ENCODE peak calls at places on chromosomes 6 and 20, in six cellular contexts. V is mucosa of descending colon, R is HCT116, D is A549, B is upper lobe of left lung, H is aorta. Q is an unnamed sample.

GRCh38 chr20:44209691-44210421 is 715 bp downstream of the OSER1 start:
- ATAC-seq in V (peak), R (no peak), D (peak), B (peak), H (peak), Q (no peak)

GRCh38 chr6:42771741-42772100 is 10.1 kb upstream of the BICRAL start:
- ATAC-seq in V (no peak), R (no peak), D (no peak), B (no peak), H (no peak), Q (no peak)

GRCh38 chr6:152462716-152463115 is 174.4 kb downstream of the SYNE1 start:
- ATAC-seq in V (no peak), R (no peak), D (no peak), B (no peak), H (no peak), Q (no peak)

GRCh38 chr6:87794922-87795885 is 93.2 kb upstream of the AKIRIN2 start:
- ATAC-seq in V (peak), R (no peak), D (peak), B (peak), H (no peak), Q (no peak)

GRCh38 chr6:26294276-26294675 is 70.7 kb upstream of the BTN3A2 start:
- ATAC-seq in V (no peak), R (no peak), D (no peak), B (no peak), H (no peak), Q (no peak)

GRCh38 chr6:151699719-151700118 is 107.8 kb upstream of the ESR1 start:
- ATAC-seq in V (no peak), R (no peak), D (no peak), B (peak), H (peak), Q (peak)

GRCh38 chr20:1377341-1377871 is 15.4 kb downstream of the FKBP1A start:
- ATAC-seq in V (no peak), R (no peak), D (no peak), B (no peak), H (no peak), Q (no peak)

GRCh38 chr6:75124085-75124484 is 81.8 kb downstream of the COL12A1 start:
- ATAC-seq in V (no peak), R (no peak), D (no peak), B (no peak), H (no peak), Q (no peak)

GRCh38 chr6:128438311-128438916 is 82.0 kb downstream of the PTPRK start:
- ATAC-seq in V (no peak), R (no peak), D (no peak), B (no peak), H (no peak), Q (no peak)

GRCh38 chr6:84511929-84512328 is 252.5 kb downstream of the TBX18 start:
- ATAC-seq in V (no peak), R (no peak), D (no peak), B (no peak), H (no peak), Q (no peak)

GRCh38 chr20:34262488-34263288 is 21.5 kb downstream of the ASIP start:
- ATAC-seq in V (peak), R (peak), D (no peak), B (peak), H (peak), Q (peak)

GRCh38 chr6:133609404-133610270 is 279.3 kb upstream of the TCF21 start:
- ATAC-seq in V (peak), R (peak), D (peak), B (no peak), H (no peak), Q (peak)

GRCh38 chr6:125899726-125900182 is 56.8 kb upstream of the HINT3 start:
- ATAC-seq in V (peak), R (no peak), D (peak), B (peak), H (no peak), Q (no peak)

GRCh38 chr20:37042986-37043972 is 52.5 kb downstream of the RBL1 start:
- ATAC-seq in V (peak), R (no peak), D (no peak), B (no peak), H (no peak), Q (no peak)

GRCh38 chr6:7243188-7243942 is 69.6 kb downstream of the SSR1 start:
- ATAC-seq in V (peak), R (peak), D (peak), B (peak), H (peak), Q (peak)

GRCh38 chr6:136031982-136032381 is 180.5 kb downstream of the PDE7B start:
- ATAC-seq in V (no peak), R (peak), D (peak), B (no peak), H (no peak), Q (no peak)

GRCh38 chr20:19265646-19266374 is 53.4 kb downstream of the SLC24A3 start:
- ATAC-seq in V (peak), R (no peak), D (no peak), B (no peak), H (no peak), Q (no peak)

GRCh38 chr6:164534070-164534766 is 775.2 kb downstream of the C6orf118 start:
- ATAC-seq in V (no peak), R (no peak), D (no peak), B (no peak), H (no peak), Q (no peak)

GRCh38 chr6:32854376-32855178 is 585 bp downstream of the PSMB9 start:
- ATAC-seq in V (peak), R (no peak), D (no peak), B (peak), H (peak), Q (peak)

GRCh38 chr6:153074761-153075160 is 56.3 kb downstream of the RGS17 start:
- ATAC-seq in V (no peak), R (no peak), D (no peak), B (no peak), H (no peak), Q (no peak)

GRCh38 chr20:22423190-22423832 is 161.1 kb downstream of the FOXA2 start:
- ATAC-seq in V (no peak), R (no peak), D (no peak), B (no peak), H (no peak), Q (no peak)

GRCh38 chr20:34213213-34213612 is 28.0 kb upstream of the ASIP start:
- ATAC-seq in V (no peak), R (no peak), D (no peak), B (no peak), H (no peak), Q (no peak)

GRCh38 chr20:6767536-6768227 is at the start of gene BMP2:
- ATAC-seq in V (peak), R (no peak), D (peak), B (peak), H (peak), Q (peak)

GRCh38 chr6:79526897-79527296 is 10.3 kb downstream of the LCA5 start:
- ATAC-seq in V (no peak), R (no peak), D (no peak), B (no peak), H (no peak), Q (no peak)

GRCh38 chr6:1363729-1364572 is 25.4 kb upstream of the FOXF2 start:
- ATAC-seq in V (peak), R (peak), D (no peak), B (peak), H (peak), Q (peak)

GRCh38 chr6:93017213-93017612 is 402.1 kb downstream of the EPHA7 start:
- ATAC-seq in V (no peak), R (no peak), D (no peak), B (no peak), H (no peak), Q (no peak)

GRCh38 chr6:93013054-93013453 is 406.3 kb downstream of the EPHA7 start:
- ATAC-seq in V (no peak), R (no peak), D (no peak), B (no peak), H (no peak), Q (no peak)

GRCh38 chr6:93021235-93021909 is 398.0 kb downstream of the EPHA7 start:
- ATAC-seq in V (no peak), R (no peak), D (no peak), B (no peak), H (no peak), Q (no peak)

DNA sequence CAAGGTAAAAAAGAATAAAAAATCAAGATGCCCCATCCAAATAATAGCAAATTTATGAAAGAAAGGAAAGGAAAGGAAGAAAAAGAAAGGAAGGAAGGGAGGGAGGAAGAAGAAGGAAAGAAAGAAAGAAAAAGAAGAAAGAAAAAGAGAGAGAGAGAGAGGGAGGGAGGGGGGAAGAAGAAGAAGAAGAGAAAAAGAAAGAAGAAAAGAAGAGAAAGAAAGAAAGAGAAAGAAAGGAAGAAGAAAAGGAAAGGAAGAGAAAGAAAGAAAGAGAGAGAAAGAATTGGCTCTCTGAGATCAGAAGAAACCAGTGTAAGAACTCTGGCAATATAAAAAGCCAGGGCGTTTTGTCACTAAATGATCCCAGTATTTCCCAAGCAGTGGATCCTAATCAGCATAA is 401.7 kb downstream of the EPHA7 start:
- ATAC-seq in V (no peak), R (no peak), D (no peak), B (no peak), H (no peak), Q (no peak)
- H3K4me3 ChIP-seq in V (no peak), R (no peak), D (no peak), B (no peak), H (no peak), Q (no peak)

GRCh38 chr20:41201760-41202159 is 64.4 kb downstream of the PLCG1 start:
- ATAC-seq in V (no peak), R (no peak), D (no peak), B (peak), H (no peak), Q (no peak)
- H3K4me3 ChIP-seq in V (no peak), R (no peak), D (no peak), B (no peak), H (no peak), Q (no peak)

GRCh38 chr20:23857954-23858565 is 21.5 kb downstream of the CST5 start:
- ATAC-seq in V (no peak), R (no peak), D (no peak), B (no peak), H (no peak), Q (no peak)
- H3K4me3 ChIP-seq in V (no peak), R (no peak), D (no peak), B (no peak), H (no peak), Q (no peak)

DNA sequence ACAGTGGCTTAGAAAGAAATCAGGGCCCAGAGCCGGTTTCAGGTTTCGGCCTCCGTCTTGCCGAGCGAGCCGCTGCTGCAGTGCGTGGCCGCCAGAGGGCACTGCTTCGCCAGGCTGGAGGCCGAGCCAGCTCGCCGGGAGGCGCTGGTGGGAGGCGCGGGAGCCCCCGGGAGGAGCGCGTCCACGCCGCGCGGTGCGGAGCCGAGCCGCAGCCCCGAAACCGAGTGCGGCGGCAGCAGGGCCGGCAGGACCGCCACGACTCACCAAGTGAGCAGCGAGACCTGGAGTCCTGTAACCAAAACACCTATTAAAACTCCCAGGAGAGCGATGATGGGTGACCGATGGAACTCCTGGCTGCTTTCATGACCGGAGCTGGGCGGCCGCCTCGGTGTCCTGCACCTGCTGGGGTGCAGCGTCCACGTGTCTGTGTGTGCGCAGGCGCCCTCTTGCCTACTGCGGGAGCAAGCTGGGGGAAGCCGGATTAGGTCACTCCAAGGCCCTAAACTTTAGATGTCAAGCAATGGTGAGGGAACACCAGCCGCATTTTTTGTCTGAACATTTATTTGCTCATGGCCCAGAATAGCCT is 186.9 kb upstream of the UST start:
- ATAC-seq in V (peak), R (peak), D (peak), B (peak), H (peak), Q (peak)
- H3K4me3 ChIP-seq in V (no peak), R (peak), D (peak), B (peak), H (no peak), Q (peak)

GRCh38 chr6:82245376-82245775 is 2.2 kb downstream of the IBTK start:
- ATAC-seq in V (no peak), R (no peak), D (no peak), B (no peak), H (no peak), Q (no peak)
- H3K4me3 ChIP-seq in V (no peak), R (no peak), D (peak), B (no peak), H (no peak), Q (no peak)

GRCh38 chr6:35302604-35303218 is 5.1 kb downstream of the DEF6 start:
- ATAC-seq in V (peak), R (peak), D (peak), B (peak), H (peak), Q (peak)
- H3K4me3 ChIP-seq in V (no peak), R (no peak), D (no peak), B (peak), H (no peak), Q (no peak)

GRCh38 chr6:39279539-39279938 is 34.7 kb downstream of the KCNK17 start:
- ATAC-seq in V (peak), R (no peak), D (no peak), B (no peak), H (no peak), Q (no peak)
- H3K4me3 ChIP-seq in V (no peak), R (no peak), D (no peak), B (no peak), H (no peak), Q (no peak)

GRCh38 chr6:47247227-47247797 is 62.4 kb downstream of the TNFRSF21 start:
- ATAC-seq in V (peak), R (no peak), D (peak), B (no peak), H (no peak), Q (peak)

GRCh38 chr6:47248446-47248845 is 61.3 kb downstream of the TNFRSF21 start:
- ATAC-seq in V (peak), R (no peak), D (no peak), B (no peak), H (no peak), Q (no peak)

GRCh38 chr6:47250302-47250701 is 59.4 kb downstream of the TNFRSF21 start:
- ATAC-seq in V (no peak), R (no peak), D (no peak), B (no peak), H (no peak), Q (no peak)

GRCh38 chr6:47245745-47246371 is 63.8 kb downstream of the TNFRSF21 start:
- ATAC-seq in V (no peak), R (no peak), D (no peak), B (no peak), H (no peak), Q (no peak)

GRCh38 chr6:47246556-47246955 is 63.1 kb downstream of the TNFRSF21 start:
- ATAC-seq in V (no peak), R (no peak), D (no peak), B (no peak), H (no peak), Q (no peak)
- H3K4me3 ChIP-seq in V (no peak), R (no peak), D (no peak), B (no peak), H (no peak), Q (no peak)